ENCODE peak calls at places on chromosomes 6 and 20, in nine cellular contexts. One of them, this sample, is unnamed.

GRCh38 chr20:14116037-14116436 is 120.7 kb downstream of the MACROD2 start:
- DNase-seq in HFFc6: no peak
- DNase-seq in mucosa of descending colon: no peak
- DNase-seq in WTC11: no peak
- DNase-seq in adrenal gland: no peak
- DNase-seq in BJ: no peak
- DNase-seq in Peyer's patch: no peak
- DNase-seq in lower lobe of right lung: no peak
- DNase-seq in A549: no peak
- DNase-seq in this sample: no peak

GRCh38 chr20:8798505-8798904 is 270.4 kb upstream of the PLCB4 start:
- DNase-seq in WTC11: no peak
- DNase-seq in lower lobe of right lung: no peak
- DNase-seq in mucosa of descending colon: no peak
- DNase-seq in BJ: no peak
- DNase-seq in adrenal gland: no peak
- DNase-seq in Peyer's patch: no peak
- DNase-seq in HFFc6: peak
- DNase-seq in A549: no peak
- DNase-seq in this sample: no peak

GRCh38 chr6:116220172-116220571 is 33.7 kb downstream of the TSPYL4 start:
- DNase-seq in lower lobe of right lung: no peak
- DNase-seq in HFFc6: no peak
- DNase-seq in A549: no peak
- DNase-seq in WTC11: no peak
- DNase-seq in mucosa of descending colon: no peak
- DNase-seq in adrenal gland: peak
- DNase-seq in BJ: no peak
- DNase-seq in Peyer's patch: no peak
- DNase-seq in this sample: no peak

GRCh38 chr6:155832596-155832995 is 377.0 kb upstream of the NOX3 start:
- DNase-seq in BJ: no peak
- DNase-seq in WTC11: no peak
- DNase-seq in adrenal gland: no peak
- DNase-seq in HFFc6: peak
- DNase-seq in A549: peak
- DNase-seq in Peyer's patch: no peak
- DNase-seq in lower lobe of right lung: no peak
- DNase-seq in mucosa of descending colon: no peak
- DNase-seq in this sample: no peak

GRCh38 chr6:10884245-10884972 is 2.4 kb upstream of the SYCP2L start:
- DNase-seq in HFFc6: no peak
- DNase-seq in Peyer's patch: no peak
- DNase-seq in A549: no peak
- DNase-seq in adrenal gland: no peak
- DNase-seq in lower lobe of right lung: no peak
- DNase-seq in WTC11: no peak
- DNase-seq in mucosa of descending colon: no peak
- DNase-seq in BJ: no peak
- DNase-seq in this sample: no peak

GRCh38 chr6:145155873-145156782 is 579.2 kb downstream of the EPM2A start:
- DNase-seq in BJ: no peak
- DNase-seq in adrenal gland: no peak
- DNase-seq in mucosa of descending colon: no peak
- DNase-seq in Peyer's patch: no peak
- DNase-seq in HFFc6: no peak
- DNase-seq in A549: no peak
- DNase-seq in WTC11: no peak
- DNase-seq in lower lobe of right lung: no peak
- DNase-seq in this sample: no peak

GRCh38 chr20:16216227-16217210 is 356.7 kb downstream of the KIF16B start:
- DNase-seq in BJ: no peak
- DNase-seq in lower lobe of right lung: no peak
- DNase-seq in WTC11: no peak
- DNase-seq in A549: no peak
- DNase-seq in mucosa of descending colon: no peak
- DNase-seq in Peyer's patch: no peak
- DNase-seq in adrenal gland: no peak
- DNase-seq in HFFc6: no peak
- DNase-seq in this sample: no peak

GRCh38 chr20:53622247-53623114 is 28.8 kb upstream of the ZNF217 start:
- DNase-seq in mucosa of descending colon: no peak
- DNase-seq in WTC11: no peak
- DNase-seq in BJ: no peak
- DNase-seq in HFFc6: no peak
- DNase-seq in A549: peak
- DNase-seq in Peyer's patch: peak
- DNase-seq in adrenal gland: no peak
- DNase-seq in lower lobe of right lung: no peak
- DNase-seq in this sample: no peak

GRCh38 chr20:49310695-49311094 is 32.8 kb upstream of the ZNFX1 start:
- DNase-seq in mucosa of descending colon: no peak
- DNase-seq in Peyer's patch: no peak
- DNase-seq in HFFc6: no peak
- DNase-seq in A549: no peak
- DNase-seq in adrenal gland: no peak
- DNase-seq in BJ: no peak
- DNase-seq in lower lobe of right lung: no peak
- DNase-seq in WTC11: no peak
- DNase-seq in this sample: no peak

GRCh38 chr20:16951876-16952275 is 203.7 kb downstream of the OTOR start:
- DNase-seq in mucosa of descending colon: no peak
- DNase-seq in adrenal gland: no peak
- DNase-seq in HFFc6: no peak
- DNase-seq in lower lobe of right lung: no peak
- DNase-seq in WTC11: no peak
- DNase-seq in BJ: no peak
- DNase-seq in A549: no peak
- DNase-seq in Peyer's patch: no peak
- DNase-seq in this sample: no peak

GRCh38 chr6:116287668-116288282 is 8.0 kb upstream of the TSPYL1 start:
- DNase-seq in Peyer's patch: no peak
- DNase-seq in mucosa of descending colon: no peak
- DNase-seq in BJ: no peak
- DNase-seq in A549: peak
- DNase-seq in HFFc6: peak
- DNase-seq in WTC11: no peak
- DNase-seq in adrenal gland: no peak
- DNase-seq in lower lobe of right lung: no peak
- DNase-seq in this sample: no peak

GRCh38 chr6:136890986-136891385 is 31.1 kb upstream of the SLC35D3 start:
- DNase-seq in lower lobe of right lung: no peak
- DNase-seq in WTC11: no peak
- DNase-seq in Peyer's patch: no peak
- DNase-seq in BJ: no peak
- DNase-seq in adrenal gland: no peak
- DNase-seq in mucosa of descending colon: no peak
- DNase-seq in A549: no peak
- DNase-seq in HFFc6: no peak
- DNase-seq in this sample: no peak

GRCh38 chr20:32036716-32037355 is 15.2 kb upstream of the HCK start:
- DNase-seq in HFFc6: no peak
- DNase-seq in mucosa of descending colon: no peak
- DNase-seq in Peyer's patch: no peak
- DNase-seq in WTC11: no peak
- DNase-seq in A549: no peak
- DNase-seq in BJ: no peak
- DNase-seq in lower lobe of right lung: no peak
- DNase-seq in adrenal gland: no peak
- DNase-seq in this sample: no peak

GRCh38 chr6:114092943-114093342 is 122.0 kb upstream of the HDAC2 start:
- DNase-seq in WTC11: no peak
- DNase-seq in A549: no peak
- DNase-seq in adrenal gland: no peak
- DNase-seq in lower lobe of right lung: no peak
- DNase-seq in Peyer's patch: no peak
- DNase-seq in BJ: no peak
- DNase-seq in HFFc6: no peak
- DNase-seq in mucosa of descending colon: no peak
- DNase-seq in this sample: no peak

GRCh38 chr6:14316911-14317535 is 199.5 kb downstream of the CD83 start:
- DNase-seq in lower lobe of right lung: no peak
- DNase-seq in WTC11: peak
- DNase-seq in adrenal gland: no peak
- DNase-seq in mucosa of descending colon: no peak
- DNase-seq in HFFc6: no peak
- DNase-seq in A549: no peak
- DNase-seq in Peyer's patch: peak
- DNase-seq in BJ: no peak
- DNase-seq in this sample: no peak

GRCh38 chr6:150001295-150001990 is 23.9 kb downstream of the RAET1L start:
- DNase-seq in WTC11: no peak
- DNase-seq in BJ: no peak
- DNase-seq in lower lobe of right lung: no peak
- DNase-seq in adrenal gland: no peak
- DNase-seq in mucosa of descending colon: no peak
- DNase-seq in HFFc6: no peak
- DNase-seq in Peyer's patch: no peak
- DNase-seq in A549: no peak
- DNase-seq in this sample: no peak

GRCh38 chr6:124979294-124979678 is 17.0 kb downstream of the RNF217 start:
- DNase-seq in HFFc6: no peak
- DNase-seq in BJ: no peak
- DNase-seq in Peyer's patch: no peak
- DNase-seq in WTC11: no peak
- DNase-seq in adrenal gland: no peak
- DNase-seq in lower lobe of right lung: no peak
- DNase-seq in mucosa of descending colon: no peak
- DNase-seq in A549: no peak
- DNase-seq in this sample: no peak

GRCh38 chr6:154440022-154440421 is 70.5 kb downstream of the CNKSR3 start:
- DNase-seq in BJ: no peak
- DNase-seq in HFFc6: no peak
- DNase-seq in Peyer's patch: no peak
- DNase-seq in lower lobe of right lung: no peak
- DNase-seq in adrenal gland: no peak
- DNase-seq in WTC11: no peak
- DNase-seq in mucosa of descending colon: no peak
- DNase-seq in A549: no peak
- DNase-seq in this sample: no peak

GRCh38 chr6:108799791-108800190 is 48.4 kb upstream of the ARMC2 start:
- DNase-seq in mucosa of descending colon: no peak
- DNase-seq in HFFc6: no peak
- DNase-seq in WTC11: no peak
- DNase-seq in BJ: no peak
- DNase-seq in A549: no peak
- DNase-seq in lower lobe of right lung: no peak
- DNase-seq in adrenal gland: no peak
- DNase-seq in Peyer's patch: no peak
- DNase-seq in this sample: no peak

GRCh38 chr6:108798672-108799355 is 49.4 kb upstream of the ARMC2 start:
- DNase-seq in Peyer's patch: peak
- DNase-seq in adrenal gland: peak
- DNase-seq in BJ: no peak
- DNase-seq in A549: no peak
- DNase-seq in HFFc6: no peak
- DNase-seq in WTC11: no peak
- DNase-seq in mucosa of descending colon: peak
- DNase-seq in lower lobe of right lung: peak
- DNase-seq in this sample: peak

GRCh38 chr6:108799356-108799720 is 48.9 kb upstream of the ARMC2 start:
- DNase-seq in A549: no peak
- DNase-seq in HFFc6: no peak
- DNase-seq in Peyer's patch: no peak
- DNase-seq in WTC11: no peak
- DNase-seq in BJ: no peak
- DNase-seq in adrenal gland: no peak
- DNase-seq in mucosa of descending colon: no peak
- DNase-seq in lower lobe of right lung: no peak
- DNase-seq in this sample: no peak

GRCh38 chr6:108801331-108801730 is 46.9 kb upstream of the ARMC2 start:
- DNase-seq in A549: no peak
- DNase-seq in adrenal gland: peak
- DNase-seq in Peyer's patch: no peak
- DNase-seq in lower lobe of right lung: no peak
- DNase-seq in BJ: no peak
- DNase-seq in mucosa of descending colon: no peak
- DNase-seq in WTC11: no peak
- DNase-seq in HFFc6: no peak
- DNase-seq in this sample: no peak

GRCh38 chr6:108800510-108800909 is 47.7 kb upstream of the ARMC2 start:
- DNase-seq in mucosa of descending colon: no peak
- DNase-seq in BJ: no peak
- DNase-seq in A549: no peak
- DNase-seq in HFFc6: no peak
- DNase-seq in adrenal gland: no peak
- DNase-seq in WTC11: no peak
- DNase-seq in Peyer's patch: no peak
- DNase-seq in lower lobe of right lung: no peak
- DNase-seq in this sample: no peak
- TF ChIP-seq CTCF in mucosa of descending colon: no peak
- TF ChIP-seq CTCF in BJ: no peak
- TF ChIP-seq CTCF in A549: no peak
- TF ChIP-seq CTCF in HFFc6: no peak
- TF ChIP-seq CTCF in adrenal gland: no peak
- TF ChIP-seq CTCF in WTC11: no peak
- TF ChIP-seq CTCF in Peyer's patch: no peak
- TF ChIP-seq CTCF in lower lobe of right lung: no peak
- TF ChIP-seq CTCF in this sample: no peak

GRCh38 chr20:59515906-59516209 is 88.5 kb upstream of the PHACTR3 start:
- DNase-seq in HFFc6: no peak
- DNase-seq in lower lobe of right lung: no peak
- DNase-seq in A549: no peak
- DNase-seq in mucosa of descending colon: no peak
- DNase-seq in WTC11: no peak
- DNase-seq in BJ: no peak
- DNase-seq in adrenal gland: no peak
- DNase-seq in Peyer's patch: no peak
- DNase-seq in this sample: no peak
- TF ChIP-seq CTCF in HFFc6: peak
- TF ChIP-seq CTCF in lower lobe of right lung: no peak
- TF ChIP-seq CTCF in A549: no peak
- TF ChIP-seq CTCF in mucosa of descending colon: no peak
- TF ChIP-seq CTCF in WTC11: no peak
- TF ChIP-seq CTCF in BJ: no peak
- TF ChIP-seq CTCF in adrenal gland: no peak
- TF ChIP-seq CTCF in Peyer's patch: no peak
- TF ChIP-seq CTCF in this sample: no peak

DNA sequence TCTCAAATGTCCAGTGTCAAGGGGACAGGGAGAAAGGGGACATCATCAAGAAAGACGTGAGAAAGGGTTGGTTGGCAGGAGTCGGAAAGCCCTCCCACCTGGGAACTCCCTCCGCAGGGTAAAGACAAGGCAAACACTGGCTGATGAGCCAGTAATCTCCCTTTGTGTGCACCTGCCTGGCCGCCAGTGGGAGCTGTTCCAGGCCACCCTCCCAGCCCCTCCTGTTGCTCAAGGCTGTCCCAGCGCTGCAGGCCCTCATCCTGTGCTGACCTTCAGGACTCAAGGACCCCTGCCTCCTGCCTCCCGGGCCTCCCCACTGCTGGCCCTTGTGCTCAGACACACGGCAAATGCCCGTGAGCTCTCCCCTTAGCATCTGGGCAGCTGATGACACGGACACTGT is 7.4 kb downstream of the FRMD1 start:
- DNase-seq in WTC11: peak
- DNase-seq in BJ: no peak
- DNase-seq in HFFc6: no peak
- DNase-seq in A549: peak
- DNase-seq in Peyer's patch: peak
- DNase-seq in mucosa of descending colon: no peak
- DNase-seq in adrenal gland: no peak
- DNase-seq in lower lobe of right lung: no peak
- DNase-seq in this sample: no peak
- TF ChIP-seq CTCF in WTC11: peak
- TF ChIP-seq CTCF in BJ: no peak
- TF ChIP-seq CTCF in HFFc6: peak
- TF ChIP-seq CTCF in A549: no peak
- TF ChIP-seq CTCF in Peyer's patch: peak
- TF ChIP-seq CTCF in mucosa of descending colon: no peak
- TF ChIP-seq CTCF in adrenal gland: no peak
- TF ChIP-seq CTCF in lower lobe of right lung: no peak
- TF ChIP-seq CTCF in this sample: no peak

GRCh38 chr6:44219815-44220784 is 3.3 kb upstream of the SLC29A1 start:
- DNase-seq in BJ: no peak
- DNase-seq in Peyer's patch: no peak
- DNase-seq in adrenal gland: no peak
- DNase-seq in HFFc6: no peak
- DNase-seq in A549: no peak
- DNase-seq in lower lobe of right lung: no peak
- DNase-seq in mucosa of descending colon: no peak
- DNase-seq in WTC11: no peak
- DNase-seq in this sample: no peak
- TF ChIP-seq CTCF in BJ: no peak
- TF ChIP-seq CTCF in Peyer's patch: no peak
- TF ChIP-seq CTCF in adrenal gland: no peak
- TF ChIP-seq CTCF in HFFc6: no peak
- TF ChIP-seq CTCF in A549: no peak
- TF ChIP-seq CTCF in lower lobe of right lung: no peak
- TF ChIP-seq CTCF in mucosa of descending colon: no peak
- TF ChIP-seq CTCF in WTC11: no peak
- TF ChIP-seq CTCF in this sample: no peak

This sample was measured in natural killer cell.